ENCODE peak calls at places on chromosomes 1 and 21, in four cellular contexts. One of them, this sample, is unnamed.

GRCh38 chr1:67583462-67583950 is 101.5 kb upstream of the GADD45A start:
- DNase-seq in A549: no peak
- DNase-seq in WTC11: no peak
- DNase-seq in GM12878: no peak
- DNase-seq in this sample: no peak

GRCh38 chr21:34797202-34797527 is 128.4 kb downstream of the CLIC6 start:
- DNase-seq in WTC11: no peak
- DNase-seq in A549: no peak
- DNase-seq in GM12878: no peak
- DNase-seq in this sample: no peak

GRCh38 chr1:19036701-19037605 is 80.5 kb upstream of the IFFO2 start:
- DNase-seq in WTC11: peak; percentile 5
- DNase-seq in GM12878: no peak
- DNase-seq in A549: no peak
- DNase-seq in this sample: no peak

GRCh38 chr1:244444854-244445253 is 6.9 kb downstream of the ADSS2 start:
- DNase-seq in GM12878: no peak
- DNase-seq in A549: no peak
- DNase-seq in WTC11: no peak
- DNase-seq in this sample: no peak

GRCh38 chr1:3153197-3153596 is 84.2 kb downstream of the PRDM16 start:
- DNase-seq in GM12878: no peak
- DNase-seq in A549: no peak
- DNase-seq in WTC11: no peak
- DNase-seq in this sample: no peak

GRCh38 chr1:201354151-201354900 is 23.2 kb downstream of the TNNT2 start:
- DNase-seq in WTC11: no peak
- DNase-seq in A549: no peak
- DNase-seq in GM12878: no peak
- DNase-seq in this sample: no peak

GRCh38 chr1:101314244-101314643 is 77.4 kb downstream of the S1PR1 start:
- DNase-seq in A549: no peak
- DNase-seq in GM12878: no peak
- DNase-seq in WTC11: no peak
- DNase-seq in this sample: no peak

GRCh38 chr1:246597340-246597739 is 31.1 kb downstream of the CNST start:
- DNase-seq in GM12878: no peak
- DNase-seq in A549: peak; percentile 73
- DNase-seq in WTC11: no peak
- DNase-seq in this sample: no peak

GRCh38 chr1:90963651-90964050 is 58.2 kb downstream of the ZNF644 start:
- DNase-seq in WTC11: no peak
- DNase-seq in GM12878: no peak
- DNase-seq in A549: no peak
- DNase-seq in this sample: no peak

GRCh38 chr1:101996830-101997485 is at the start of gene OLFM3:
- DNase-seq in GM12878: no peak
- DNase-seq in WTC11: peak; percentile 84
- DNase-seq in A549: no peak
- DNase-seq in this sample: no peak

GRCh38 chr1:30912913-30913652 is 4.5 kb upstream of the SDC3 start:
- DNase-seq in A549: no peak
- DNase-seq in GM12878: no peak
- DNase-seq in WTC11: no peak
- DNase-seq in this sample: no peak

GRCh38 chr1:35179864-35180263 is 13.1 kb downstream of the SFPQ start:
- DNase-seq in WTC11: no peak
- DNase-seq in GM12878: no peak
- DNase-seq in A549: no peak
- DNase-seq in this sample: no peak

GRCh38 chr1:66302810-66303209 is 231.1 kb upstream of the SGIP1 start:
- DNase-seq in WTC11: no peak
- DNase-seq in A549: peak; percentile 24
- DNase-seq in GM12878: no peak
- DNase-seq in this sample: no peak

GRCh38 chr1:32948905-32949304 is 15.7 kb downstream of the RNF19B start:
- DNase-seq in GM12878: no peak
- DNase-seq in WTC11: no peak
- DNase-seq in A549: peak; percentile 46
- DNase-seq in this sample: no peak

GRCh38 chr1:43910359-43910758 is 23.2 kb upstream of the ARTN start:
- DNase-seq in WTC11: no peak
- DNase-seq in GM12878: no peak
- DNase-seq in A549: no peak
- DNase-seq in this sample: no peak

GRCh38 chr1:25569599-25570458 is 26.4 kb downstream of the LDLRAP1 start:
- DNase-seq in GM12878: no peak
- DNase-seq in WTC11: no peak
- DNase-seq in A549: no peak
- DNase-seq in this sample: peak; percentile 46

GRCh38 chr1:117655220-117655577 is 49.4 kb downstream of the TENT5C start:
- DNase-seq in WTC11: no peak
- DNase-seq in A549: peak; percentile 71
- DNase-seq in GM12878: no peak
- DNase-seq in this sample: peak; percentile 81

GRCh38 chr1:93878501-93878888 is 511 bp downstream of the DNTTIP2 start:
- DNase-seq in WTC11: no peak
- DNase-seq in GM12878: no peak
- DNase-seq in A549: peak; percentile 50
- DNase-seq in this sample: peak; percentile 76

GRCh38 chr1:92108631-92109030 is 28.5 kb downstream of the BTBD8 start:
- DNase-seq in GM12878: no peak
- DNase-seq in WTC11: no peak
- DNase-seq in A549: no peak
- DNase-seq in this sample: no peak

GRCh38 chr1:205480349-205481278 is 23.9 kb upstream of the CDK18 start:
- DNase-seq in WTC11: no peak
- DNase-seq in GM12878: peak; percentile 73
- DNase-seq in A549: no peak
- DNase-seq in this sample: no peak

GRCh38 chr21:29299906-29300546 is 1.3 kb downstream of the BACH1 start:
- DNase-seq in GM12878: peak; percentile 68
- DNase-seq in A549: peak; percentile 53
- DNase-seq in WTC11: no peak
- DNase-seq in this sample: peak; percentile 64

GRCh38 chr21:46093668-46094400 is 4.1 kb upstream of the COL6A2 start:
- DNase-seq in WTC11: peak; percentile 18
- DNase-seq in GM12878: no peak
- DNase-seq in A549: no peak
- DNase-seq in this sample: no peak

GRCh38 chr1:41662061-41662655 is 177.7 kb upstream of the EDN2 start:
- DNase-seq in GM12878: no peak
- DNase-seq in WTC11: peak; percentile 53
- DNase-seq in A549: peak; percentile 31
- DNase-seq in this sample: no peak

GRCh38 chr1:64755356-64755755 is 10.5 kb downstream of the RAVER2 start:
- DNase-seq in GM12878: no peak
- DNase-seq in WTC11: no peak
- DNase-seq in A549: no peak
- DNase-seq in this sample: no peak

GRCh38 chr1:119442756-119443155 is 27.8 kb downstream of the HSD3B2 start:
- DNase-seq in GM12878: no peak
- DNase-seq in A549: no peak
- DNase-seq in WTC11: no peak
- DNase-seq in this sample: no peak

GRCh38 chr1:160354388-160354985 is 11.3 kb downstream of the NCSTN start:
- DNase-seq in WTC11: peak; percentile 49
- DNase-seq in GM12878: no peak
- DNase-seq in A549: peak; percentile 30
- DNase-seq in this sample: peak; percentile 66

GRCh38 chr1:45246760-45247159 is 40.4 kb upstream of the ZSWIM5 start:
- DNase-seq in A549: peak; percentile 58
- DNase-seq in WTC11: no peak
- DNase-seq in GM12878: no peak
- DNase-seq in this sample: no peak

GRCh38 chr1:41492341-41492848 is 7.9 kb upstream of the EDN2 start:
- DNase-seq in A549: peak; percentile 65
- DNase-seq in GM12878: no peak
- DNase-seq in WTC11: peak; percentile 84
- DNase-seq in this sample: peak; percentile 79

GRCh38 chr1:64574301-64574700 is 104.4 kb downstream of the CACHD1 start:
- DNase-seq in A549: no peak
- DNase-seq in GM12878: no peak
- DNase-seq in WTC11: no peak
- DNase-seq in this sample: no peak

GRCh38 chr1:28512058-28512611 is 6.3 kb downstream of the RCC1 start:
- DNase-seq in A549: peak; percentile 49
- DNase-seq in WTC11: no peak
- DNase-seq in GM12878: no peak
- DNase-seq in this sample: peak; percentile 71

GRCh38 chr1:59186656-59187055 is 110.2 kb upstream of the FGGY start:
- DNase-seq in A549: no peak
- DNase-seq in GM12878: no peak
- DNase-seq in WTC11: no peak
- DNase-seq in this sample: no peak

GRCh38 chr1:17196496-17197180 is 8.3 kb upstream of the PADI1 start:
- DNase-seq in GM12878: no peak
- DNase-seq in A549: no peak
- DNase-seq in WTC11: no peak
- DNase-seq in this sample: no peak

DNA sequence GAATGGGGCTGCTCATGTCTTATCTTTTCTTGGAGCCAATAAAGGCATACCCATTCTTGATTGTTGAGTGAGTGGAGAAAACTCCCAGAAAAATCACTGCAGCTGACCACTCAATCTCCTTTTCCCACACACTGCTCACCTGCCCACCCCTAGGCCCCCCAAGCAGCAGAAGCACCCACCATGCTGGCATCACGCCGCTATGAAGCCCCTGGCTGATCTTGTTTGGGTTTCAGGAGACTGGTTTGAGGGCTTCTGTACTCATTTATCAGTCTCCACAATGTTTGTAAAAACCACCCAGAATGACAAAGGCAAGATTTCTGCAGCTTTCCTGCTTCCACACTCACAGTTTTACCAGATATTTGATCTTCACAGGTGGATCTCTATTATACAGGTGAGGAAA is 33.5 kb upstream of the ATP2B4 start:
- DNase-seq in GM12878: no peak
- DNase-seq in WTC11: no peak
- DNase-seq in A549: no peak
- DNase-seq in this sample: no peak
- TF ChIP-seq USF2 in GM12878: no peak
- TF ChIP-seq USF2 in WTC11: no peak
- TF ChIP-seq USF2 in A549: no peak
- TF ChIP-seq USF2 in this sample: no peak

GRCh38 chr1:212305342-212305741 is 20.1 kb downstream of the PPP2R5A start:
- DNase-seq in WTC11: no peak
- DNase-seq in GM12878: no peak
- DNase-seq in A549: no peak
- DNase-seq in this sample: no peak

GRCh38 chr1:212313616-212314015 is 28.4 kb downstream of the PPP2R5A start:
- DNase-seq in GM12878: no peak
- DNase-seq in A549: no peak
- DNase-seq in WTC11: no peak
- DNase-seq in this sample: no peak

GRCh38 chr1:212310383-212310782 is 25.2 kb downstream of the PPP2R5A start:
- DNase-seq in A549: no peak
- DNase-seq in WTC11: no peak
- DNase-seq in GM12878: no peak
- DNase-seq in this sample: no peak

GRCh38 chr1:212311836-212312497 is 26.8 kb downstream of the PPP2R5A start:
- DNase-seq in WTC11: no peak
- DNase-seq in GM12878: no peak
- DNase-seq in A549: no peak
- DNase-seq in this sample: no peak

GRCh38 chr1:212309967-212310366 is 24.8 kb downstream of the PPP2R5A start:
- DNase-seq in WTC11: no peak
- DNase-seq in GM12878: no peak
- DNase-seq in A549: no peak
- DNase-seq in this sample: no peak
- TF ChIP-seq USF2 in WTC11: no peak
- TF ChIP-seq USF2 in GM12878: no peak
- TF ChIP-seq USF2 in A549: no peak
- TF ChIP-seq USF2 in this sample: no peak

GRCh38 chr1:221415626-221416025 is 326.3 kb downstream of the DUSP10 start:
- DNase-seq in GM12878: no peak
- DNase-seq in WTC11: no peak
- DNase-seq in A549: no peak
- DNase-seq in this sample: no peak
- TF ChIP-seq USF2 in GM12878: no peak
- TF ChIP-seq USF2 in WTC11: no peak
- TF ChIP-seq USF2 in A549: no peak
- TF ChIP-seq USF2 in this sample: no peak

GRCh38 chr1:82318921-82319320 is 518.2 kb downstream of the ADGRL2 start:
- DNase-seq in GM12878: no peak
- DNase-seq in A549: no peak
- DNase-seq in WTC11: no peak
- DNase-seq in this sample: no peak
- TF ChIP-seq USF2 in GM12878: no peak
- TF ChIP-seq USF2 in A549: no peak
- TF ChIP-seq USF2 in WTC11: no peak
- TF ChIP-seq USF2 in this sample: no peak